ENCODE peak calls at places on chromosomes 6 and 20, in seven cellular contexts. One of them, this sample, is unnamed.

GRCh38 chr6:26270121-26270861 is 94.7 kb upstream of the BTN3A2 start:
- DNase-seq in breast epithelium: no peak
- DNase-seq in uterus: no peak
- DNase-seq in stomach: no peak
- DNase-seq in A549: no peak
- DNase-seq in heart left ventricle: no peak
- DNase-seq in endothelial cell of umbilical vein: no peak
- DNase-seq in this sample: no peak

GRCh38 chr20:57259179-57260021 is 7.0 kb downstream of the BMP7 start:
- DNase-seq in breast epithelium: no peak
- DNase-seq in uterus: no peak
- DNase-seq in stomach: no peak
- DNase-seq in A549: no peak
- DNase-seq in heart left ventricle: no peak
- DNase-seq in endothelial cell of umbilical vein: no peak
- DNase-seq in this sample: no peak

GRCh38 chr6:8543714-8544113 is 108.4 kb upstream of the SLC35B3 start:
- DNase-seq in breast epithelium: no peak
- DNase-seq in uterus: no peak
- DNase-seq in stomach: no peak
- DNase-seq in A549: no peak
- DNase-seq in heart left ventricle: no peak
- DNase-seq in endothelial cell of umbilical vein: no peak
- DNase-seq in this sample: no peak

GRCh38 chr6:140809694-140810101 is 1323.0 kb upstream of the GJE1 start:
- DNase-seq in breast epithelium: no peak
- DNase-seq in uterus: no peak
- DNase-seq in stomach: no peak
- DNase-seq in A549: no peak
- DNase-seq in heart left ventricle: no peak
- DNase-seq in endothelial cell of umbilical vein: no peak
- DNase-seq in this sample: no peak

GRCh38 chr6:11744753-11745152 is 33.9 kb downstream of the ADTRP start:
- DNase-seq in breast epithelium: no peak
- DNase-seq in uterus: peak
- DNase-seq in stomach: peak
- DNase-seq in A549: no peak
- DNase-seq in heart left ventricle: peak
- DNase-seq in endothelial cell of umbilical vein: peak
- DNase-seq in this sample: peak

GRCh38 chr20:14830466-14830865 is 493.1 kb upstream of the FLRT3 start:
- DNase-seq in breast epithelium: no peak
- DNase-seq in uterus: no peak
- DNase-seq in stomach: no peak
- DNase-seq in A549: no peak
- DNase-seq in heart left ventricle: no peak
- DNase-seq in endothelial cell of umbilical vein: no peak
- DNase-seq in this sample: no peak

GRCh38 chr20:40257763-40258162 is 431.3 kb downstream of the MAFB start:
- DNase-seq in breast epithelium: no peak
- DNase-seq in uterus: no peak
- DNase-seq in stomach: no peak
- DNase-seq in A549: no peak
- DNase-seq in heart left ventricle: no peak
- DNase-seq in endothelial cell of umbilical vein: no peak
- DNase-seq in this sample: no peak

GRCh38 chr6:169244684-169245383 is 8.8 kb downstream of the THBS2 start:
- DNase-seq in breast epithelium: no peak
- DNase-seq in uterus: no peak
- DNase-seq in stomach: no peak
- DNase-seq in A549: no peak
- DNase-seq in heart left ventricle: no peak
- DNase-seq in endothelial cell of umbilical vein: no peak
- DNase-seq in this sample: no peak

GRCh38 chr6:40343318-40343886 is 243.8 kb downstream of the LRFN2 start:
- DNase-seq in breast epithelium: no peak
- DNase-seq in uterus: no peak
- DNase-seq in stomach: peak
- DNase-seq in A549: no peak
- DNase-seq in heart left ventricle: peak
- DNase-seq in endothelial cell of umbilical vein: no peak
- DNase-seq in this sample: no peak

GRCh38 chr6:40517654-40518053 is 69.5 kb downstream of the LRFN2 start:
- DNase-seq in breast epithelium: no peak
- DNase-seq in uterus: no peak
- DNase-seq in stomach: no peak
- DNase-seq in A549: no peak
- DNase-seq in heart left ventricle: no peak
- DNase-seq in endothelial cell of umbilical vein: no peak
- DNase-seq in this sample: no peak

GRCh38 chr6:144158133-144158532 is 7.8 kb downstream of the STX11 start:
- DNase-seq in breast epithelium: no peak
- DNase-seq in uterus: peak
- DNase-seq in stomach: no peak
- DNase-seq in A549: no peak
- DNase-seq in heart left ventricle: peak
- DNase-seq in endothelial cell of umbilical vein: peak
- DNase-seq in this sample: peak

GRCh38 chr20:11331096-11331495 is 586.6 kb upstream of the BTBD3 start:
- DNase-seq in breast epithelium: no peak
- DNase-seq in uterus: no peak
- DNase-seq in stomach: no peak
- DNase-seq in A549: no peak
- DNase-seq in heart left ventricle: no peak
- DNase-seq in endothelial cell of umbilical vein: peak
- DNase-seq in this sample: no peak

GRCh38 chr20:2101057-2101934 is at the start of gene STK35:
- DNase-seq in breast epithelium: peak
- DNase-seq in uterus: no peak
- DNase-seq in stomach: no peak
- DNase-seq in A549: peak
- DNase-seq in heart left ventricle: no peak
- DNase-seq in endothelial cell of umbilical vein: peak
- DNase-seq in this sample: peak

GRCh38 chr6:37630281-37630799 is 67.3 kb downstream of the MDGA1 start:
- DNase-seq in breast epithelium: no peak
- DNase-seq in uterus: no peak
- DNase-seq in stomach: peak
- DNase-seq in A549: peak
- DNase-seq in heart left ventricle: no peak
- DNase-seq in endothelial cell of umbilical vein: peak
- DNase-seq in this sample: peak

GRCh38 chr20:59903631-59904030 is 29.8 kb downstream of the SYCP2 start:
- DNase-seq in breast epithelium: no peak
- DNase-seq in uterus: no peak
- DNase-seq in stomach: no peak
- DNase-seq in A549: no peak
- DNase-seq in heart left ventricle: no peak
- DNase-seq in endothelial cell of umbilical vein: no peak
- DNase-seq in this sample: no peak

GRCh38 chr6:161882196-161882595 is 608.3 kb upstream of the AGPAT4 start:
- DNase-seq in breast epithelium: no peak
- DNase-seq in uterus: no peak
- DNase-seq in stomach: no peak
- DNase-seq in A549: no peak
- DNase-seq in heart left ventricle: no peak
- DNase-seq in endothelial cell of umbilical vein: no peak
- DNase-seq in this sample: no peak

GRCh38 chr20:47934761-47935160 is 149.5 kb upstream of the SULF2 start:
- DNase-seq in breast epithelium: no peak
- DNase-seq in uterus: no peak
- DNase-seq in stomach: no peak
- DNase-seq in A549: no peak
- DNase-seq in heart left ventricle: no peak
- DNase-seq in endothelial cell of umbilical vein: no peak
- DNase-seq in this sample: no peak

GRCh38 chr20:16712541-16712947 is 17.3 kb upstream of the SNRPB2 start:
- DNase-seq in breast epithelium: no peak
- DNase-seq in uterus: no peak
- DNase-seq in stomach: no peak
- DNase-seq in A549: no peak
- DNase-seq in heart left ventricle: no peak
- DNase-seq in endothelial cell of umbilical vein: no peak
- DNase-seq in this sample: no peak

GRCh38 chr6:47308223-47308567 is 1.5 kb downstream of the TNFRSF21 start:
- DNase-seq in breast epithelium: no peak
- DNase-seq in uterus: no peak
- DNase-seq in stomach: no peak
- DNase-seq in A549: no peak
- DNase-seq in heart left ventricle: no peak
- DNase-seq in endothelial cell of umbilical vein: no peak
- DNase-seq in this sample: no peak
- TF ChIP-seq POLR2A in breast epithelium: no peak
- TF ChIP-seq POLR2A in uterus: no peak
- TF ChIP-seq POLR2A in stomach: no peak
- TF ChIP-seq POLR2A in A549: no peak
- TF ChIP-seq POLR2A in heart left ventricle: no peak
- TF ChIP-seq POLR2A in endothelial cell of umbilical vein: no peak
- TF ChIP-seq POLR2A in this sample: no peak

GRCh38 chr6:44309092-44309491 is 4.1 kb downstream of the AARS2 start:
- DNase-seq in breast epithelium: no peak
- DNase-seq in uterus: no peak
- DNase-seq in stomach: no peak
- DNase-seq in A549: no peak
- DNase-seq in heart left ventricle: peak
- DNase-seq in endothelial cell of umbilical vein: no peak
- DNase-seq in this sample: no peak

GRCh38 chr6:44305200-44305725 is 7.9 kb downstream of the AARS2 start:
- DNase-seq in breast epithelium: no peak
- DNase-seq in uterus: no peak
- DNase-seq in stomach: no peak
- DNase-seq in A549: no peak
- DNase-seq in heart left ventricle: no peak
- DNase-seq in endothelial cell of umbilical vein: no peak
- DNase-seq in this sample: no peak

GRCh38 chr6:44306710-44307109 is 6.4 kb downstream of the AARS2 start:
- DNase-seq in breast epithelium: no peak
- DNase-seq in uterus: no peak
- DNase-seq in stomach: no peak
- DNase-seq in A549: no peak
- DNase-seq in heart left ventricle: no peak
- DNase-seq in endothelial cell of umbilical vein: no peak
- DNase-seq in this sample: no peak

GRCh38 chr6:44309631-44310030 is 3.5 kb downstream of the AARS2 start:
- DNase-seq in breast epithelium: no peak
- DNase-seq in uterus: no peak
- DNase-seq in stomach: no peak
- DNase-seq in A549: no peak
- DNase-seq in heart left ventricle: no peak
- DNase-seq in endothelial cell of umbilical vein: no peak
- DNase-seq in this sample: no peak

DNA sequence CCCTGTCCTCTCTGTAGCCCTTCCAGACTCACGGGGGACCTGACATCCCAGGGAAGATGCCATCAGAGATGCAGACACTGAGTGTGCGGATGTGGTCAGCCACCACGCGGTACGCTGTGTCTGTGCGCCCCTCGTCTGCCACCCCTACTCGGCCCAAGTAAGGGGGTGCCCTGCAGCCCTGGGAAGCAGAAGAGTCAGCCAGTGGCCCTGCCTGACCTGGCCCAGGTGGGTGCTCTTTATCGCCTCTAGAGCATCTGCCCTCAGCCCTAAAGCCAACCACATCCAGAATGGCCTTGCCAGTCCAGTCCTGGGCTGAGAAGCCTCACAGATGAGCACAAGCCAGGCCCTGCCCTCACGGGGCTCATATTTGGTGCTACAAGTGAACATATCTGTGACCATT is 5.9 kb downstream of the AARS2 start:
- DNase-seq in breast epithelium: no peak
- DNase-seq in uterus: no peak
- DNase-seq in stomach: no peak
- DNase-seq in A549: no peak
- DNase-seq in heart left ventricle: no peak
- DNase-seq in endothelial cell of umbilical vein: no peak
- DNase-seq in this sample: no peak
- TF ChIP-seq POLR2A in breast epithelium: no peak
- TF ChIP-seq POLR2A in uterus: no peak
- TF ChIP-seq POLR2A in stomach: no peak
- TF ChIP-seq POLR2A in A549: no peak
- TF ChIP-seq POLR2A in heart left ventricle: no peak
- TF ChIP-seq POLR2A in endothelial cell of umbilical vein: no peak
- TF ChIP-seq POLR2A in this sample: no peak

DNA sequence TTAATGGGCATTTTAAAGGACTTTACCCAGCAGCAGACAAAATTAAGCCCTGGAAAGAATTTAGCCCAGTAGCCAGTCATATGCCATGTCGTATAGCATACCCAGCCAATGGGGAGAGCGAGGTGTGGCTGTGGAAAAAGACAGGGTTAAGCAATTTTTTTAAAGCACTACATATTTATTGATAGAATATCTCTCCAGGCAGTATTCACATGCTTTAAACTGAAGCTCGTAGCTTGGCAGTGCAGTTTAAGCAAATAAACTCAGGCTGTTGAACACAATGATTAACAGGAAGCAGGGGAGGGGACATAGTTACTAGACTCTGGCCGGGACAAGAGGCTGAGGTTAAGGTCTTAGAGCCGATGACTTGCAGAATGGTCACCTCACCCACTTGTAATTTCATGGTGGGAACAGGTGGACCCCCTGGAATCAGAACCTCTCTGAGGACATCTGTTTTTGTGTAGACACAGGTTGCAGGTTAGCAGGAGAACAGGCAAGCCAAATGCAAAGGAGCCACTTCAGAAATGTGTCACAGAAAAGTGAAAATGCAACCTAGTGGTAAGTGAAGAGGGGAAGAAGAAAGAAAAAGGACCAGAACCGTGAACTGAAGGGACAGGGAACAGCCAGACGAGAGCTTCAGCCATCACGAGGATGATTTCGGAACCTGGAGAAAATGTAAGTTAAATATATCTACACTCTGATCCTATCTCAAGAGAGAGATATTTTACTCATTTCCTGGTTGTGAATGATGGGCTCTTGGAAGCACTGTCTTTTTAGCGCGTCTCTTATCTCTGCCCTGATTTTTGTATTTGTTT is 7.2 kb downstream of the GCNT2 start:
- DNase-seq in breast epithelium: no peak
- DNase-seq in uterus: no peak
- DNase-seq in stomach: peak
- DNase-seq in A549: peak
- DNase-seq in heart left ventricle: no peak
- DNase-seq in endothelial cell of umbilical vein: peak
- DNase-seq in this sample: no peak
- TF ChIP-seq POLR2A in breast epithelium: no peak
- TF ChIP-seq POLR2A in uterus: peak
- TF ChIP-seq POLR2A in stomach: peak
- TF ChIP-seq POLR2A in A549: no peak
- TF ChIP-seq POLR2A in heart left ventricle: no peak
- TF ChIP-seq POLR2A in endothelial cell of umbilical vein: no peak
- TF ChIP-seq POLR2A in this sample: no peak

DNA sequence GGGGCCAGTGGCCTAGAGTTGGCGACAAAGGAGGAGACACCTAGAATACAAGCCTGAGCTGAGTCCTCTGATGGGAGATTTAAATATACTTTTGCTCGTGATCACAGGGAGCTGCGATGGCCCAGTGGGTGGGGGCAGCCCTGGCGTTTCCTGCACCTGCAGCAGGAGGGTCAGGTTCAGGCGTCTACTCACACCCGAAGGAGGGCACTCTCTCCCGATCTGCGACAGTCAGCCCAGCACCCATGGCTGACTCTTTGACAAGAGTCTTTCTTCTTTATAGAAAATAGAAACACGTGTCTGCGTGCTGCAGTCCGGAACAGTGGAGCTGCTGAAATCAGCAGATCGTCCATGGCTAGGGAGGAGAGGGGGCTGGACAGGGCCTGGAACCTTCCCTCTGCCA is 338.2 kb downstream of the CDH4 start:
- DNase-seq in breast epithelium: no peak
- DNase-seq in uterus: no peak
- DNase-seq in stomach: no peak
- DNase-seq in A549: no peak
- DNase-seq in heart left ventricle: no peak
- DNase-seq in endothelial cell of umbilical vein: no peak
- DNase-seq in this sample: no peak
- TF ChIP-seq POLR2A in breast epithelium: no peak
- TF ChIP-seq POLR2A in uterus: no peak
- TF ChIP-seq POLR2A in stomach: no peak
- TF ChIP-seq POLR2A in A549: no peak
- TF ChIP-seq POLR2A in heart left ventricle: no peak
- TF ChIP-seq POLR2A in endothelial cell of umbilical vein: no peak
- TF ChIP-seq POLR2A in this sample: no peak